ENCODE peak calls at places on chromosomes 4 and X, in ten cellular contexts. I is IMR-90, S is upper lobe of right lung, T is right lobe of liver, B is uterus, V is left lung, Z is MM.1S, M is lung, G is endodermal cell, J is A549. R is an unnamed sample.

GRCh38 chr4:163587867-163588266 is 93.4 kb downstream of the TMA16 start:
- DNase-seq in M (no peak), T (no peak), Z (peak; percentile 24), S (no peak), V (no peak), I (no peak), G (peak; percentile 61), J (peak; percentile 11), B (no peak), R (no peak)

GRCh38 chr4:147682755-147683154 is 1.2 kb downstream of the PRMT9 start:
- DNase-seq in G (no peak), J (no peak), S (no peak), T (no peak), V (no peak), M (no peak), I (peak; percentile 56), Z (no peak), B (no peak), R (no peak)

GRCh38 chr4:42612898-42613297 is 44.0 kb downstream of the ATP8A1 start:
- DNase-seq in Z (no peak), S (no peak), M (no peak), G (no peak), T (no peak), J (no peak), B (no peak), I (no peak), V (no peak), R (no peak)

GRCh38 chrX:150199181-150199580 is 163.9 kb upstream of the MAMLD1 start:
- DNase-seq in S (no peak), T (no peak), V (no peak), B (no peak), M (no peak), I (no peak), G (no peak), Z (no peak), J (no peak), R (no peak)

GRCh38 chr4:26361287-26361686 is 40.5 kb downstream of the RBPJ start:
- DNase-seq in M (no peak), Z (no peak), J (no peak), G (no peak), S (no peak), B (no peak), T (no peak), V (no peak), I (no peak), R (no peak)

GRCh38 chrX:97057349-97057909 is 173.7 kb downstream of the RPA4 start:
- DNase-seq in T (no peak), J (no peak), M (no peak), I (no peak), G (no peak), Z (no peak), S (no peak), B (no peak), V (no peak), R (no peak)

GRCh38 chr4:75800972-75801371 is 76.6 kb downstream of the USO1 start:
- DNase-seq in S (no peak), J (no peak), T (no peak), I (peak; percentile 56), M (no peak), B (no peak), V (no peak), G (no peak), Z (no peak), R (peak; percentile 38)

GRCh38 chr4:83114576-83114975 is at the start of gene PLAC8:
- DNase-seq in G (no peak), I (no peak), J (no peak), V (no peak), B (no peak), M (no peak), Z (peak; percentile 87), S (no peak), T (no peak), R (peak; percentile 19)

GRCh38 chr4:55444822-55445221 is 49.1 kb downstream of the TMEM165 start:
- DNase-seq in I (peak; percentile 51), B (no peak), M (no peak), J (peak; percentile 43), S (no peak), V (no peak), G (no peak), T (no peak), Z (no peak), R (peak; percentile 25)

GRCh38 chr4:55445921-55446577 is 50.3 kb downstream of the TMEM165 start:
- DNase-seq in J (no peak), T (no peak), M (no peak), V (no peak), S (no peak), I (peak; percentile 89), G (no peak), Z (no peak), B (no peak), R (no peak)

GRCh38 chr4:55447826-55448225 is 52.1 kb downstream of the TMEM165 start:
- DNase-seq in T (no peak), J (no peak), B (no peak), G (no peak), I (peak; percentile 50), Z (no peak), S (no peak), V (no peak), M (no peak), R (no peak)

GRCh38 chr4:55447108-55447708 is 51.5 kb downstream of the TMEM165 start:
- DNase-seq in T (no peak), S (no peak), J (no peak), V (no peak), M (no peak), G (no peak), B (no peak), I (no peak), Z (no peak), R (no peak)

GRCh38 chr4:55446578-55446922 is 50.8 kb downstream of the TMEM165 start:
- DNase-seq in G (no peak), J (no peak), T (no peak), V (no peak), S (no peak), I (peak; percentile 47), M (no peak), Z (no peak), B (no peak), R (no peak)
- H3K27ac ChIP-seq in G (no peak overlapping the region), J (no peak overlapping the region), T (no peak overlapping the region), V (no peak overlapping the region), S (no peak overlapping the region), I (no peak overlapping the region), M (no peak overlapping the region), Z (no peak overlapping the region), B (no peak overlapping the region), R (no peak overlapping the region)

DNA sequence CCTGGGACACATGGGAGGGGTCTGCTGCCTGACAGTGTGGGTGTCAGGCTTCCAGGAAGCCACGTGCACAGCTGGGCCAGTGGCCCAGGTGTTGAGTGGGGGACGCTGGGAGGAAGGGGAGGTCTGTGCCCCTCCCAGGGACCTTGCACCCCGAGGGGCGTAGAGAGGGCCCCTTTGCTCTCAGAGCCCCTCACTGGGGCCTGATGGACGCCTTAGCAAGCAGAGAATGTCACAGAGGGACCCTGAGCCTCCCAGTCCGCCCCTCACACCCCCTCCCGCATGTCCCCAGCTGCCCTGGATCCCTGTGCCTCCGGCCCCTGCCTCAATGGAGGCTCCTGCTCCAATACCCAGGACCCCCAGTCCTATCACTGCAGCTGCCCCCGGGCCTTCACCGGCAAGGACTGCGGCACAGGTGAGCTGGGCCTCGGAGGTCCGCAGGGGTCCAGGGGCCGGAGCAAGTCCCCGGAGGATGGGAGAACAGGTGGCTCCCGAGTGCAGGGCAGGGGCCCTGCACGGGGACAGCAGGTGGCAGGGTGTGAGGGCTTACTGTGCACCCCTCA is 2.1 kb downstream of the HGFAC start:
- DNase-seq in I (no peak), Z (no peak), S (no peak), G (no peak), B (no peak), V (no peak), M (no peak), J (no peak), T (no peak), R (no peak)
- TF ChIP-seq CTCF in I (no peak), Z (no peak), S (no peak), G (no peak), B (no peak), V (no peak), M (no peak), J (peak; percentile 10), T (no peak), R (peak; percentile 62)

GRCh38 chrX:129955682-129956081 is 26.8 kb upstream of the BCORL1 start:
- DNase-seq in B (no peak), J (no peak), Z (no peak), T (no peak), G (no peak), I (no peak), S (no peak), M (no peak), V (no peak), R (no peak)

GRCh38 chrX:129956765-129957164 is 25.7 kb upstream of the BCORL1 start:
- DNase-seq in J (no peak), T (no peak), Z (no peak), M (no peak), S (no peak), B (no peak), V (no peak), G (no peak), I (no peak), R (no peak)

GRCh38 chrX:129956145-129956544 is 26.3 kb upstream of the BCORL1 start:
- DNase-seq in S (no peak), B (no peak), T (no peak), M (no peak), V (no peak), J (no peak), I (no peak), G (no peak), Z (no peak), R (no peak)

GRCh38 chrX:129958814-129959492 is 23.5 kb upstream of the BCORL1 start:
- DNase-seq in I (peak; percentile 24), G (no peak), V (no peak), B (no peak), T (no peak), M (no peak), S (no peak), J (no peak), Z (no peak), R (no peak)

DNA sequence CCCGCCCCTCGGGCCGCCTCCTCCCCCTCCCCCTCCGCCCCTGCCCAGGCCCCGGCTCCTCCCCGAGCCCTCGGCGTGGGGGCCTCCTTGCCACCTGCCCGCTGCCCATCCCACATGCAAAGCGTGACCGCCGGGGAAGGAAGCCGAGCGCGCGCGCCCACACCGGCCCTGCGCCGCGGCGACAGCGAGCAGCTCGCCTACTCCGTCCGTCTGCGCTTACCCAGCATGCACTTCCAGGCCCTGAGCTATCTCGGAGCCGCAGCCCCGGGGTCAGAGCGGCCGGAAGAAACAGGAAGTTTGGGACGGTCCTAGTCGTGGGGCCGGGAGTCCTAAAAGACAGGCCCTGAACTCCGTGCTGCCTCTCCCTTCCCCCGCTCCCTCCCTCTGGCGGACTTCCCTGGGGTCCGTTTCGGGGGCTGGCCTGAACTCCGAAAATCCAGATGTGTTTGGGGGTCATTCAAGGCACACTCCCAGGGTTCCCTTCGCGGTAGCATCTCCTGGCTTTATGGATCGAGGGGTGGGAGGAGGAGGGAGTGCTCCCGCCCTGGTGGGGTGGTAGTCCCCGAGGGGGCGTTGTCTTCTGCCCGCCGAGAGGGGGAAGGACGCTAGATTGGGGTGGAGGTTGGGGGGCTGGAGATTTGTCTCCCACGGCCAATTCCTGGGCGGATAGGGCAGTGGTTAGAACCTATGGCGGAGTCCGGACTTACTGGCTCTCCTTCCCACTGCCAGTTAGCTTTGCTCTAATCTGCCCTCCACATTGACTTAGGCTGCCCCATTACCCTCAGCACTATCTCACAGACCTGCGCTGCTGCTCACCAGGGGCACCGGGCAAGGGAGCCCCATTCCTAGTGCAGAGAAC is 25.0 kb upstream of the BCORL1 start:
- DNase-seq in T (peak; percentile 67), I (peak; percentile 16), M (peak; percentile 73), Z (peak; percentile 69), B (peak; percentile 52), S (peak; percentile 89), J (peak; percentile 73), V (peak; percentile 81), G (peak; percentile 87), R (peak; percentile 36)
- H3K27ac ChIP-seq in T (no peak overlapping the region), I (no peak overlapping the region), M (peak overlapping the region; percentile 28), Z (peak overlapping the region; percentile 37), B (peak overlapping the region; percentile 55), S (peak overlapping the region; percentile 74), J (peak overlapping the region; percentile 86), V (peak overlapping the region; percentile 85), G (no peak overlapping the region), R (peak overlapping the region; percentile 8)

GRCh38 chrX:19019996-19020395 is 36.1 kb upstream of the PHKA2 start:
- DNase-seq in B (no peak), J (no peak), M (no peak), Z (no peak), V (no peak), G (no peak), I (peak; percentile 9), T (no peak), S (no peak), R (no peak)

GRCh38 chrX:19017271-19017670 is 33.4 kb upstream of the PHKA2 start:
- DNase-seq in T (no peak), G (peak; percentile 70), Z (no peak), V (no peak), J (peak; percentile 61), S (no peak), I (peak; percentile 17), M (no peak), B (no peak), R (peak; percentile 20)
- TF ChIP-seq CTCF in T (peak; percentile 53), G (peak; percentile 77), Z (peak; percentile 28), V (peak; percentile 18), J (peak; percentile 80), S (peak; percentile 37), I (peak; percentile 51), M (peak; percentile 13), B (no peak), R (peak; percentile 32)

R was measured in RWPE1.